ENCODE peak calls at places on chromosomes 5 and 9, in six cellular contexts. N, A, U, F, Y and V are unnamed samples.
A peak's percentile ranks its signal among the peaks of the same experiment; 100 is the strongest.

GRCh38 chr9:136546697-136547481 is 1.0 kb upstream of the NOTCH1 start:
- DNase-seq in N (no peak), A (peak; percentile 63), U (peak; percentile 66), F (peak; percentile 72), Y (peak; percentile 81), V (peak; percentile 90)

GRCh38 chr5:167634432-167634831 is 657.0 kb upstream of the WWC1 start:
- DNase-seq in N (no peak), A (no peak), U (no peak), F (no peak), Y (no peak), V (no peak)

GRCh38 chr5:15587941-15588340 is 88.0 kb downstream of the FBXL7 start:
- DNase-seq in N (no peak), A (no peak), U (no peak), F (no peak), Y (no peak), V (no peak)

GRCh38 chr5:172939045-172939444 is 20.2 kb upstream of the RPL26L1 start:
- DNase-seq in N (no peak), A (no peak), U (peak; percentile 60), F (no peak), Y (no peak), V (no peak)

GRCh38 chr5:158511454-158511853 is 588.3 kb downstream of the EBF1 start:
- DNase-seq in N (no peak), A (no peak), U (no peak), F (no peak), Y (peak; percentile 8), V (no peak)

GRCh38 chr5:95730730-95731570 is at the start of gene RHOBTB3:
- DNase-seq in N (peak; percentile 90), A (peak; percentile 73), U (peak; percentile 87), F (peak; percentile 88), Y (peak; percentile 89), V (peak; percentile 47)

GRCh38 chr9:136484153-136485048 is 1.6 kb upstream of the SEC16A start:
- DNase-seq in N (no peak), A (peak; percentile 47), U (peak; percentile 17), F (peak; percentile 32), Y (peak; percentile 37), V (no peak)

GRCh38 chr5:108249095-108249784 is 132.7 kb downstream of the FBXL17 start:
- DNase-seq in N (no peak), A (no peak), U (no peak), F (no peak), Y (no peak), V (no peak)

GRCh38 chr9:124122813-124123462 is 111.4 kb downstream of the LHX2 start:
- DNase-seq in N (no peak), A (no peak), U (peak; percentile 44), F (no peak), Y (no peak), V (peak; percentile 51)

GRCh38 chr9:112072721-112073553 is 102.2 kb downstream of the SUSD1 start:
- DNase-seq in N (no peak), A (no peak), U (no peak), F (no peak), Y (peak; percentile 6), V (no peak)

GRCh38 chr5:121630402-121630801 is 221.3 kb upstream of the FTMT start:
- DNase-seq in N (no peak), A (no peak), U (no peak), F (no peak), Y (no peak), V (no peak)

GRCh38 chr9:69155341-69156030 is 18.6 kb upstream of the TJP2 start:
- DNase-seq in N (no peak), A (no peak), U (no peak), F (no peak), Y (no peak), V (no peak)

GRCh38 chr5:117394506-117395157 is 820.0 kb upstream of the SEMA6A start:
- DNase-seq in N (no peak), A (no peak), U (no peak), F (no peak), Y (peak; percentile 34), V (no peak)

GRCh38 chr9:21465859-21466518 is 16.1 kb downstream of the IFNE start:
- DNase-seq in N (peak; percentile 25), A (no peak), U (peak; percentile 58), F (no peak), Y (no peak), V (no peak)

GRCh38 chr5:179253730-179254129 is 91.5 kb downstream of the ADAMTS2 start:
- DNase-seq in N (no peak), A (no peak), U (no peak), F (no peak), Y (peak; percentile 3), V (no peak)

GRCh38 chr9:96484521-96484931 is 34.6 kb downstream of the HABP4 start:
- DNase-seq in N (no peak), A (no peak), U (no peak), F (no peak), Y (no peak), V (no peak)

DNA sequence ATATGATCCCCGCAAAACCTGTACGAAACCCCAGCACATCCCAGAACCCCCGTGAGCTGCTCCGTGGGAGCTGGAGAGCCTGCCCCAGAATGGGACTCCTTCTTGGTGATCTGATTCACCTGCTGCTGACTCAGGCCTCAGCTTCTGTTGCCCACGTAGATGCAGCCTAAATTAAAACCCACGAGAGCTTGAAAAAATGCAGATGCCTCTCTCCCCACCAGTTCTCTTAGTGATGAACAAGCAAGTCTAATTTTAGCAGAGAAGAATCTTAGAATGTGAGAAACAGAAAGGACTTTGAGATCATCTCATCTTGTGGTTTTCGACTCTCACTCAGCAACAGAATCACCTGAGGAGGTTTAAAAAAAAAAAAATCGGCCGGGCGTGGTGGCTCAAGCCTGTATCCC is 57.6 kb downstream of the TMOD1 start:
- DNase-seq in N (no peak), A (no peak), U (no peak), F (no peak), Y (no peak), V (no peak)
- TF ChIP-seq POLR2A in N (no peak), A (no peak), U (no peak), F (no peak), Y (no peak), V (no peak)

DNA sequence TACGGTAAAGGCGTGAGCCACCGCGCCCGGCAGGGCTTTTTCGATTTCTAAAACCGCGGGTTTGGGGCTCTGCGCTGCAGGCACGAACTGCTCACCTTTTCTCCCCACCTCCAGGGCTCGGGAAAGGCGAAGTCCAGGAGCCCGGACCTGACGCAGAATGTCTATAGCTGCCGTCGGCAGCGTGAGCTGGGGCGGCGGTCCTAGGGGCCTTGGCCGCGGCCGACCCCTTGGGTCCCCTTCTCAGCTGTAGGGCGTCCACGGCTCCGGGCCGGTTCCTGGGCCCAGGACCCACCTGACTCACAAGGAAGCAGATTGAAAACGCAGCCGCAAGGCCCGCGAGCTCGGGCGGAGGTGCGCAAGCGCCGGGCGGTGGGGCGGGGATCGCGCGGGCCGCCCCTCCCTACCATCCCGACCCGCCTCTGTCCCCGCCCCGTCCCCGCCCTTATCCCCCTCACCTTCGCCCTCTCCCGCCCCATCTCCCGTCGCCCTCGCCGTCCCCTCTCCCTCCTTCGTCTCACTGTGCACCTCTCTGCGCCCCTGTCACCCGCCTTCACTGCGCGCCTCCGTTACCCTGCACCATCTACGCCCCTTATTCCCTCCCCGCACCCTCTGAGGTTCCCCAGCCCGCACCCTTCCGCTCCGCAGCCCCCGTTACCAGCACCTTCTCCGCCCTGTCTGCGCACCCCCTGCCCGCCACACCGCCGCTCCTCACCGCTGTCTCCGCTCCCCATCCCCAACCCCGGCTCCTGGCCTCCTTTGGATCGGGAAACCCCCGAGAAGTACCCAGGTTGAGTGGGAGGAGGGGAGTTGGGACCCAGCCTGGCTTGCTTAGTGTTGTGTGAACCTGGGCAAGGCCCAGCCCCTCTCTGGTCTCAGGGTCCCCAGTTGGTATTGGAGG is at the start of gene HDHD3:
- DNase-seq in N (peak; percentile 62), A (peak; percentile 72), U (peak; percentile 76), F (peak; percentile 73), Y (peak; percentile 93), V (peak; percentile 86)
- TF ChIP-seq POLR2A in N (peak; percentile 51), A (peak; percentile 89), U (peak; percentile 52), F (no peak), Y (peak; percentile 94), V (peak; percentile 47)

GRCh38 chr9:128127568-128127989 is at the start of gene PTGES2:
- DNase-seq in N (peak; percentile 68), A (peak; percentile 51), U (peak; percentile 90), F (peak; percentile 72), Y (peak; percentile 85), V (peak; percentile 93)
- TF ChIP-seq POLR2A in N (no peak), A (no peak), U (peak; percentile 29), F (no peak), Y (peak; percentile 8), V (peak; percentile 48)

DNA sequence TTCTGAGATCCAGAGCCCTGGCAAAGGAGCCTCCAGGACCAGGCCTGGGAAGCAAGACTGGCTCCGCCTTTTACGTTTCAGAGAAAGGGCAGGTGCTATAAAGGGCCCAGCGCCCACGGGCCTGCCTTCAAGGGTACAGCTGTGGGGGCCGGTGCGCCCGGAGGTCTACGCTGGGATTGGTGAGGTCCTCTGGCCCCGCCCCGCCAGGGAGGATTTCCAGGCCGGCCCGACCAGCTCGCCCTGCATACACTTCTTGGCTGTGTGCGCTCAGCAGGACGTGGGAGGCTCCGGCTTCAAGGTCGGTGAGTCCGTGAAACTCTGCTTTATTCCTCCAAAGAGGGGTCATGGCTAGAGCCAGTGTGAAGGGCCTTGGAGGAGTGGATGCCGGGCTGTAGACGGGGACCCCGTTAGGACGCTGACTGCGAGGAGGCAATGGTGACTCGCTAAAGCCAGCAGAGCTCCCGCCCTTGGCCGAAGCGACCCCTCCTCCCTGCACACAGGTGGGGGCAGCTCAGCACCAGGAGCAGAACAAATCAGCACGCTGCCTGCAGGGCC is at the start of gene CKMT2:
- DNase-seq in N (peak; percentile 31), A (peak; percentile 40), U (no peak), F (no peak), Y (peak; percentile 57), V (no peak)
- TF ChIP-seq POLR2A in N (no peak), A (no peak), U (no peak), F (no peak), Y (peak; percentile 14), V (no peak)

GRCh38 chr9:99878651-99879050 is 27.8 kb upstream of the STX17 start:
- DNase-seq in N (no peak), A (no peak), U (no peak), F (no peak), Y (no peak), V (no peak)
- TF ChIP-seq POLR2A in N (no peak), A (no peak), U (no peak), F (no peak), Y (no peak), V (no peak)

DNA sequence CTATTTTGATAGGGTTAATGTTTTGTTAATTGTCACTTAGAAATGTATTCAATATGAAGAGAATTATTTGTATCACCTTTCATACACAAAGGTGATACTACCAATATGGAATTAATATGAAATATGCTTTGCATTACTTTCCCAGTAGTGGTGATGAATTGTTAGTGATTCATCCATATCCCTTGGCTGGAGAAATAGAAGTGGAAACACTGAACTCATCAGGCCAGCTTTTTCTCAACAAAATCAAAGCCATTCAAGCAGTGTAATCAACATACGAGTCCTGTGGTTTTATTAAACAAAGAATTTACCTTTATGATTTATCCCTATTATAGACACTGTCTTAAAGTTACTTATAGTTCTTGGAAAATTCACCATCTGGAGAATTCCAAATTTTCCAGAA is 264.0 kb upstream of the MEF2C start:
- DNase-seq in N (no peak), A (no peak), U (no peak), F (no peak), Y (no peak), V (no peak)
- TF ChIP-seq POLR2A in N (no peak), A (no peak), U (no peak), F (no peak), Y (no peak), V (no peak)

DNA sequence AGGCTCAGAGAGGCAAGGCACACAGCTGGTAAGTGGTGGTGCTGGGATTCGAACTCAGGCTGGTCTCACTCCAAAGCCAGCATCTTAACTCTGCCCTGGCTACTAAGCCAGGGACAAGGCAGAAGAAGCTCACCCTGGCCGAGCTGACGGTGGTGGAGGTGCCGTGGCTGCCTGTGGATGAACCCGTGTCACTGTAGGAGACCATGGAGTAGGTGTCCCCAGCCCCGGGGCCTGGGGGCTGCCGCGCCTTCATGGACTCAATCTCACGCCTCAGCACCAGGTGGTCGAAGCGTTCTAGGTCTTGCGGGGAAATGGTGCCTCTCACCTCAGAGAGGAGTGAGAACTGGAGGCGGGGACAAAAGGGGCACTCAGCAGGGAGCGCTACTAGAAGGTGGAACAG is 35.4 kb upstream of the AKNA start:
- DNase-seq in N (no peak), A (no peak), U (no peak), F (no peak), Y (no peak), V (no peak)
- TF ChIP-seq POLR2A in N (no peak), A (no peak), U (no peak), F (no peak), Y (no peak), V (no peak)